ENCODE peak calls at places on chromosomes 11 and 22, in eight cellular contexts. U is psoas muscle; P is posterior cingulate gyrus; N is stimulated activated CD4-positive, alpha-beta T cell treated with anti-CD3 and anti-CD28 coated beads, Interleukin-2, amount 100 ng/mL, for 48 hours; D is GM06990; X is NCI-H1694 treated with DMSO at 0.1 percent for 48 hours; Y is iris pigment epithelial cell; W is activated CD8-positive, alpha-beta memory T cell treated with anti-CD3 and anti-CD28 coated beads, Interleukin-2, amount 10 ng/mL, durations not matched to agents 7 days and 5 days. C is an unnamed sample.

GRCh38 chr22:37445501-37445900 is 18.2 kb upstream of the ELFN2 start:
- DNase-seq in P (no peak), X (no peak), W (no peak), D (no peak), N (no peak), Y (no peak), U (no peak), C (no peak)

GRCh38 chr11:60831501-60832079 is 10.3 kb upstream of the CCDC86 start:
- DNase-seq in D (no peak), Y (peak; percentile 47), W (no peak), N (no peak), P (no peak), U (no peak), X (peak; percentile 38), C (no peak)

GRCh38 chr11:35390737-35391682 is 28.3 kb downstream of the SLC1A2 start:
- DNase-seq in N (peak; percentile 14), D (peak; percentile 79), P (no peak), W (peak; percentile 63), Y (peak; percentile 93), X (no peak), U (no peak), C (no peak)

GRCh38 chr11:59901306-59901705 is 22.7 kb downstream of the OOSP3 start:
- DNase-seq in W (no peak), U (no peak), P (no peak), Y (peak; percentile 63), N (no peak), D (no peak), X (no peak), C (no peak)

GRCh38 chr11:4115128-4115527 is 20.5 kb downstream of the RRM1 start:
- DNase-seq in N (no peak), Y (no peak), D (no peak), U (no peak), P (no peak), W (no peak), X (no peak), C (no peak)

GRCh38 chr11:117334896-117335295 is 7.2 kb downstream of the CEP164 start:
- DNase-seq in U (no peak), X (no peak), P (no peak), Y (no peak), D (no peak), N (no peak), W (no peak), C (no peak)

GRCh38 chr11:94100253-94100652 is 28.4 kb upstream of the PANX1 start:
- DNase-seq in N (no peak), W (no peak), X (no peak), Y (no peak), U (no peak), D (no peak), P (no peak), C (no peak)

GRCh38 chr11:119436715-119437114 is 13.7 kb upstream of the THY1 start:
- DNase-seq in X (no peak), W (no peak), N (no peak), P (no peak), D (no peak), Y (no peak), U (no peak), C (no peak)

GRCh38 chr22:23114721-23115020 is 27.1 kb downstream of the RSPH14 start:
- DNase-seq in W (no peak), P (no peak), U (no peak), Y (no peak), N (no peak), X (no peak), D (no peak), C (no peak)

GRCh38 chr11:30826911-30827310 is 240.8 kb upstream of the MPPED2 start:
- DNase-seq in Y (no peak), X (no peak), N (no peak), P (no peak), D (no peak), W (no peak), U (no peak), C (no peak)

GRCh38 chr11:44096360-44097188 is 1.1 kb downstream of the EXT2 start:
- DNase-seq in X (no peak), P (no peak), U (no peak), D (no peak), W (no peak), N (no peak), Y (no peak), C (peak; percentile 55)

GRCh38 chr11:84673753-84674152 is 953.4 kb downstream of the DLG2 start:
- DNase-seq in X (no peak), N (no peak), P (no peak), D (no peak), Y (peak; percentile 1), W (no peak), U (no peak), C (no peak)

GRCh38 chr11:118791961-118792578 is 1.1 kb upstream of the DDX6 start:
- DNase-seq in U (no peak), D (peak; percentile 69), W (peak; percentile 58), N (peak; percentile 28), Y (peak; percentile 32), P (no peak), X (no peak), C (peak; percentile 72)

GRCh38 chr11:122791836-122792235 is 46.5 kb upstream of the CRTAM start:
- DNase-seq in P (no peak), X (no peak), D (no peak), Y (peak; percentile 69), N (no peak), W (no peak), U (no peak), C (no peak)

GRCh38 chr11:100637706-100638105 is 49.4 kb upstream of the ARHGAP42 start:
- DNase-seq in X (peak; percentile 28), N (no peak), Y (no peak), U (no peak), W (no peak), P (peak; percentile 18), D (no peak), C (no peak)

GRCh38 chr11:47494996-47495855 is 46.3 kb upstream of the RAPSN start:
- DNase-seq in X (no peak), N (no peak), P (no peak), U (no peak), W (no peak), D (no peak), Y (peak; percentile 67), C (no peak)

GRCh38 chr11:35404397-35404775 is 15.0 kb downstream of the SLC1A2 start:
- DNase-seq in W (no peak), U (peak; percentile 52), N (no peak), Y (peak; percentile 51), D (no peak), P (no peak), X (no peak), C (no peak)